ENCODE peak calls at places on chromosomes 2 and 18, in seven cellular contexts. O is stimulated activated CD4-positive, alpha-beta T cell treated with anti-CD3 and anti-CD28 coated beads, Interleukin-4, amount 100 ng/mL, for 48 hours; Y is GM04504; S is GM04503; X is EL; R is fibroblast of pulmonary artery; A is osteoblast. H is an unnamed sample.

GRCh38 chr2:149365826-149366583 is 35.6 kb downstream of the LYPD6 start:
- DNase-seq in O (no peak), S (no peak), X (peak), R (no peak), A (no peak), Y (no peak), H (no peak)

GRCh38 chr2:174012347-174013309 is 47.5 kb upstream of the SP3 start:
- DNase-seq in R (peak), X (peak), A (peak), Y (no peak), O (no peak), S (no peak), H (no peak)

GRCh38 chr2:173822889-173823485 is 142.2 kb downstream of the SP3 start:
- DNase-seq in Y (no peak), A (no peak), R (no peak), X (no peak), S (no peak), O (no peak), H (no peak)

GRCh38 chr2:56376699-56377665 is 193.2 kb downstream of the CCDC85A start:
- DNase-seq in S (peak), A (no peak), X (peak), O (no peak), Y (peak), R (peak), H (no peak)

GRCh38 chr2:197293252-197294007 is 17.1 kb downstream of the ANKRD44 start:
- DNase-seq in R (peak), S (no peak), X (no peak), A (peak), O (no peak), Y (no peak), H (no peak)

GRCh38 chr2:224890407-224890806 is 151.9 kb downstream of the DOCK10 start:
- DNase-seq in Y (no peak), O (no peak), R (no peak), A (no peak), X (no peak), S (no peak), H (no peak)

GRCh38 chr2:232581725-232582124 is 31.2 kb downstream of the EIF4E2 start:
- DNase-seq in A (no peak), S (no peak), O (no peak), X (no peak), Y (no peak), R (no peak), H (no peak)

GRCh38 chr2:42618116-42618515 is 49.7 kb downstream of the MTA3 start:
- DNase-seq in X (peak), R (peak), Y (no peak), O (no peak), A (no peak), S (no peak), H (no peak)

GRCh38 chr2:85898881-85899280 is 10.1 kb upstream of the ST3GAL5 start:
- DNase-seq in R (no peak), O (no peak), Y (no peak), A (no peak), S (no peak), X (no peak), H (no peak)

GRCh38 chr18:37499008-37499407 is 66.6 kb downstream of the CELF4 start:
- DNase-seq in X (no peak), R (no peak), Y (no peak), O (no peak), S (no peak), A (no peak), H (no peak)

GRCh38 chr2:168560817-168561485 is 104.9 kb downstream of the CERS6 start:
- DNase-seq in S (no peak), R (no peak), Y (no peak), O (no peak), A (no peak), X (no peak), H (no peak)

GRCh38 chr18:73563345-73563744 is 584.3 kb downstream of the FBXO15 start:
- DNase-seq in A (peak), R (peak), S (no peak), Y (no peak), X (peak), O (no peak), H (peak)

GRCh38 chr2:199503148-199503547 is 45.4 kb upstream of the SATB2 start:
- DNase-seq in A (no peak), S (no peak), Y (no peak), O (no peak), R (no peak), X (no peak), H (no peak)

GRCh38 chr18:73848656-73849055 is 299.0 kb downstream of the FBXO15 start:
- DNase-seq in O (no peak), X (peak), Y (peak), A (no peak), S (peak), R (peak), H (peak)

GRCh38 chr2:15334650-15335326 is 226.3 kb downstream of the NBAS start:
- DNase-seq in O (no peak), Y (peak), X (peak), S (peak), A (peak), R (peak), H (peak)

GRCh38 chr2:29226375-29226774 is 111.2 kb downstream of the CLIP4 start:
- DNase-seq in O (no peak), R (no peak), Y (no peak), A (no peak), S (no peak), X (no peak), H (no peak)